ENCODE peak calls at places on chromosome 12, in four cellular contexts. One of them, this sample, is unnamed.

GRCh38 chr12:117583677-117584076 is 222.3 kb upstream of the NOS1 start:
- DNase-seq in GM12865: no peak
- DNase-seq in GM23338: peak
- DNase-seq in astrocyte of the spinal cord: no peak
- DNase-seq in this sample: no peak

GRCh38 chr12:16524378-16524777 is 81.6 kb downstream of the LMO3 start:
- DNase-seq in GM12865: no peak
- DNase-seq in astrocyte of the spinal cord: no peak
- DNase-seq in GM23338: no peak
- DNase-seq in this sample: no peak

GRCh38 chr12:119204716-119205285 is 26.1 kb downstream of the HSPB8 start:
- DNase-seq in astrocyte of the spinal cord: no peak
- DNase-seq in GM23338: no peak
- DNase-seq in GM12865: no peak
- DNase-seq in this sample: no peak

GRCh38 chr12:14873440-14874185 is 12.0 kb downstream of the MGP start:
- DNase-seq in GM12865: peak
- DNase-seq in astrocyte of the spinal cord: no peak
- DNase-seq in GM23338: no peak
- DNase-seq in this sample: no peak

GRCh38 chr12:116783503-116784237 is 45.6 kb downstream of the RNFT2 start:
- DNase-seq in GM23338: no peak
- DNase-seq in astrocyte of the spinal cord: no peak
- DNase-seq in GM12865: no peak
- DNase-seq in this sample: no peak

GRCh38 chr12:111942557-111942956 is 70.4 kb downstream of the TMEM116 start:
- DNase-seq in astrocyte of the spinal cord: peak
- DNase-seq in GM23338: no peak
- DNase-seq in GM12865: no peak
- DNase-seq in this sample: peak

GRCh38 chr12:71057330-71057729 is 100.5 kb downstream of the TSPAN8 start:
- DNase-seq in astrocyte of the spinal cord: no peak
- DNase-seq in GM23338: no peak
- DNase-seq in GM12865: no peak
- DNase-seq in this sample: peak

GRCh38 chr12:24929953-24930352 is 18.9 kb downstream of the BCAT1 start:
- DNase-seq in astrocyte of the spinal cord: no peak
- DNase-seq in GM23338: peak
- DNase-seq in GM12865: no peak
- DNase-seq in this sample: no peak

GRCh38 chr12:107335802-107336570 is 242.6 kb upstream of the CRY1 start:
- DNase-seq in astrocyte of the spinal cord: no peak
- DNase-seq in GM12865: no peak
- DNase-seq in GM23338: no peak
- DNase-seq in this sample: no peak

GRCh38 chr12:113983777-113984448 is 17.8 kb upstream of the RBM19 start:
- DNase-seq in GM23338: no peak
- DNase-seq in astrocyte of the spinal cord: no peak
- DNase-seq in GM12865: no peak
- DNase-seq in this sample: no peak

GRCh38 chr12:104603545-104603973 is 146.8 kb downstream of the CHST11 start:
- DNase-seq in GM23338: no peak
- DNase-seq in GM12865: no peak
- DNase-seq in astrocyte of the spinal cord: no peak
- DNase-seq in this sample: no peak

GRCh38 chr12:47860279-47860841 is 40.7 kb upstream of the HDAC7 start:
- DNase-seq in GM12865: no peak
- DNase-seq in astrocyte of the spinal cord: no peak
- DNase-seq in GM23338: no peak
- DNase-seq in this sample: no peak

GRCh38 chr12:93879476-93880376 is 202.6 kb downstream of the CRADD start:
- DNase-seq in GM23338: no peak
- DNase-seq in astrocyte of the spinal cord: peak
- DNase-seq in GM12865: no peak
- DNase-seq in this sample: peak

GRCh38 chr12:12141000-12141399 is 70.3 kb downstream of the BCL2L14 start:
- DNase-seq in GM12865: no peak
- DNase-seq in GM23338: no peak
- DNase-seq in astrocyte of the spinal cord: no peak
- DNase-seq in this sample: no peak

GRCh38 chr12:96274331-96274730 is 80.2 kb downstream of the ELK3 start:
- DNase-seq in GM23338: no peak
- DNase-seq in GM12865: peak
- DNase-seq in astrocyte of the spinal cord: peak
- DNase-seq in this sample: peak

GRCh38 chr12:115261691-115262398 is 577.9 kb upstream of the TBX3 start:
- DNase-seq in astrocyte of the spinal cord: no peak
- DNase-seq in GM12865: peak
- DNase-seq in GM23338: no peak
- DNase-seq in this sample: peak

GRCh38 chr12:46218509-46219095 is 50.2 kb downstream of the SLC38A1 start:
- DNase-seq in astrocyte of the spinal cord: no peak
- DNase-seq in GM23338: no peak
- DNase-seq in GM12865: peak
- DNase-seq in this sample: no peak

GRCh38 chr12:24960222-24960855 is 11.4 kb upstream of the BCAT1 start:
- DNase-seq in astrocyte of the spinal cord: peak
- DNase-seq in GM12865: peak
- DNase-seq in GM23338: peak
- DNase-seq in this sample: peak

GRCh38 chr12:45986646-45987338 is 3.6 kb downstream of the SCAF11 start:
- DNase-seq in GM12865: peak
- DNase-seq in GM23338: no peak
- DNase-seq in astrocyte of the spinal cord: no peak
- DNase-seq in this sample: no peak

GRCh38 chr12:52191841-52192791 is at the start of gene KRT80:
- DNase-seq in GM23338: no peak
- DNase-seq in GM12865: no peak
- DNase-seq in astrocyte of the spinal cord: peak
- DNase-seq in this sample: peak

GRCh38 chr12:100497105-100497795 is 23.6 kb downstream of the NR1H4 start:
- DNase-seq in astrocyte of the spinal cord: no peak
- DNase-seq in GM23338: no peak
- DNase-seq in GM12865: no peak
- DNase-seq in this sample: no peak

GRCh38 chr12:124398578-124399227 is 103.8 kb downstream of the RFLNA start:
- DNase-seq in GM23338: no peak
- DNase-seq in GM12865: no peak
- DNase-seq in astrocyte of the spinal cord: no peak
- DNase-seq in this sample: peak
- TF ChIP-seq CTCF in GM23338: peak
- TF ChIP-seq CTCF in GM12865: no peak
- TF ChIP-seq CTCF in astrocyte of the spinal cord: peak
- TF ChIP-seq CTCF in this sample: peak

DNA sequence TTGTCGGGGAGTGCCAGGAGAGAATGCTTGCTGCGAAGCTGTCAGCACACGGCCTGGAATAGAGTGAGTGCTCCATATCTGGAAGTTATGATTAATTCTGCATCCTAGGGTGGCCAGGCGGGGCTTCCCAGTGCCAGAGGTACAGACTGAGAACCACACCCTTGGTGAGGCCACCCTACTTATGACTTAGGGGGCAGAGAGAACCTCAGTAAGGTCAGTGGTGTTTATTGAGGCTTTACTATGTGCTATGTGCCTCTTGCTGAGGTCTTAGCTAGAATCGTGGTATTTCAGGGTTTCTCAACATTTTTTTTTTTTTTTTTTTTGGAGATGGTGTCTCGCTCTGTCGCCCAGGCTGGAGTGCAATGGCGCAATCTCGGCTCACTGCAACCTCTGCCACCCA is 20.1 kb downstream of the MORN3 start:
- DNase-seq in astrocyte of the spinal cord: no peak
- DNase-seq in GM23338: no peak
- DNase-seq in GM12865: no peak
- DNase-seq in this sample: no peak
- H3K4me3 ChIP-seq in astrocyte of the spinal cord: no peak
- H3K4me3 ChIP-seq in GM23338: no peak
- H3K4me3 ChIP-seq in GM12865: no peak
- H3K4me3 ChIP-seq in this sample: no peak

GRCh38 chr12:123859035-123859434 is 96.9 kb downstream of the DNAH10 start:
- DNase-seq in GM23338: peak
- DNase-seq in astrocyte of the spinal cord: no peak
- DNase-seq in GM12865: no peak
- DNase-seq in this sample: no peak
- TF ChIP-seq CTCF in GM23338: peak
- TF ChIP-seq CTCF in astrocyte of the spinal cord: no peak
- TF ChIP-seq CTCF in GM12865: no peak
- TF ChIP-seq CTCF in this sample: no peak

GRCh38 chr12:4909734-4910501 is at the start of gene KCNA1:
- DNase-seq in GM23338: peak
- DNase-seq in GM12865: no peak
- DNase-seq in astrocyte of the spinal cord: no peak
- DNase-seq in this sample: no peak
- H3K4me3 ChIP-seq in GM23338: peak
- H3K4me3 ChIP-seq in GM12865: peak
- H3K4me3 ChIP-seq in astrocyte of the spinal cord: peak
- H3K4me3 ChIP-seq in this sample: peak

DNA sequence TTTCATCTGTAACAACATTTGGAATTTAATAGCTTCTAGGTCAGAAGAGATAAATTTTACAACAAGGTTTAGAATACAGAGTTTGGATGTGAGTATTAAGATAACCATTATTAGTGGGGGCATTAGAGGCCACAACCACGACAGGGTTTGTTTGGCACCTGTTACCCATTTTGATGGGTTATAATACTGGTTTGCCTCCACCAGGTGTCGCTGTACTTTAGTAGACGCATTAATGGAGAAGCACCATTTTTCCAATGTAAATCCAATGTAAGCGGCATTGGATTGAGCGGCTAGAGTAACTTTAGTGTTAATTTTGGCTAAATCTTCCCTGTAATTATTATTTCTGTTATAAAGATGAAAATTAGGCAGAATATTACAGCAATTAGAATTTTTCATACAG is 136.2 kb downstream of the SLCO1B3 start:
- DNase-seq in astrocyte of the spinal cord: peak
- DNase-seq in GM23338: peak
- DNase-seq in GM12865: peak
- DNase-seq in this sample: peak
- TF ChIP-seq CTCF in astrocyte of the spinal cord: peak
- TF ChIP-seq CTCF in GM23338: peak
- TF ChIP-seq CTCF in GM12865: peak
- TF ChIP-seq CTCF in this sample: peak

GRCh38 chr12:98561846-98562245 is 31.6 kb upstream of the SLC25A3 start:
- DNase-seq in GM23338: no peak
- DNase-seq in GM12865: no peak
- DNase-seq in astrocyte of the spinal cord: no peak
- DNase-seq in this sample: no peak

DNA sequence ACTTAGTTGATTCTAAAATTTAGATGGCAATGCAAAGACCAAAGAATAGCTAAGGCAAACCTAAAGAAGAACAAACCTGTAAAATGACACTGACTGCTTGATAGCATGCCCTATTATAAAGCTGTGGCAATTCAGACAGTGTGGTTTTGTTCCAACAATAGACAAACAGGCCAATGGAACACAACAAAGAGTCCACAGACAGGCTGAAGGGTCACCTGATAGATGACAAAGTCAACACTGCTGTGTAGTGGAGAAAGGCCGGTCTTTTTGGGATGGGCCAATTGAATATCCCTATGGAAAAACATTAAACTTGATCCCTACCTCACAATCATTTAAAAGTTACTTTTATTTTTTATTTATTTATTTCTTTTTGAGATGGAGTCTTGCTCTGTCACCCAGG is 33.8 kb upstream of the SLC25A3 start:
- DNase-seq in GM23338: no peak
- DNase-seq in astrocyte of the spinal cord: no peak
- DNase-seq in GM12865: no peak
- DNase-seq in this sample: no peak
- H3K4me3 ChIP-seq in GM23338: no peak
- H3K4me3 ChIP-seq in astrocyte of the spinal cord: no peak
- H3K4me3 ChIP-seq in GM12865: no peak
- H3K4me3 ChIP-seq in this sample: no peak